ENCODE peak calls at places on chromosomes 12 and 14, in nine cellular contexts. Y, F, H, N, E, U, W, P and Z are unnamed samples.

GRCh38 chr12:55929306-55929791 is 1.6 kb upstream of the DGKA start:
- DNase-seq in Y (no peak), F (peak; percentile 76), H (no peak), N (no peak), E (no peak), U (peak; percentile 86), W (no peak), P (no peak), Z (no peak)

GRCh38 chr12:52539024-52539820 is 13.7 kb downstream of the KRT71 start:
- DNase-seq in Y (no peak), F (no peak), H (peak; percentile 44), N (peak; percentile 68), E (peak; percentile 55), U (no peak), W (no peak), P (no peak), Z (no peak)

GRCh38 chr12:66823857-66824570 is 145.1 kb upstream of the GRIP1 start:
- DNase-seq in Y (no peak), F (no peak), H (peak; percentile 22), N (peak; percentile 51), E (no peak), U (no peak), W (no peak), P (no peak), Z (no peak)

GRCh38 chr12:78189656-78190055 is 359.0 kb downstream of the NAV3 start:
- DNase-seq in Y (no peak), F (no peak), H (no peak), N (no peak), E (no peak), U (no peak), W (no peak), P (no peak), Z (no peak)

GRCh38 chr12:125633686-125634085 is 568.5 kb downstream of the AACS start:
- DNase-seq in Y (peak; percentile 49), F (no peak), H (no peak), N (no peak), E (no peak), U (no peak), W (no peak), P (no peak), Z (no peak)

GRCh38 chr14:52834440-52834842 is 43.0 kb upstream of the GNPNAT1 start:
- DNase-seq in Y (no peak), F (no peak), H (peak; percentile 82), N (peak; percentile 68), E (no peak), U (no peak), W (no peak), P (no peak), Z (no peak)

GRCh38 chr12:69523433-69524330 is 53.5 kb downstream of the FRS2 start:
- DNase-seq in Y (no peak), F (no peak), H (no peak), N (no peak), E (no peak), U (no peak), W (peak; percentile 54), P (peak; percentile 37), Z (peak; percentile 47)

GRCh38 chr14:48936352-48936751 is 649.8 kb downstream of the RPS29 start:
- DNase-seq in Y (no peak), F (no peak), H (peak; percentile 65), N (no peak), E (no peak), U (no peak), W (no peak), P (no peak), Z (no peak)

GRCh38 chr12:107317751-107318553 is 224.6 kb upstream of the CRY1 start:
- DNase-seq in Y (peak; percentile 89), F (peak; percentile 81), H (peak; percentile 92), N (peak; percentile 91), E (peak; percentile 82), U (peak; percentile 93), W (peak; percentile 90), P (peak; percentile 84), Z (peak; percentile 77)

GRCh38 chr14:101482066-101482465 is 79.2 kb upstream of the DIO3 start:
- DNase-seq in Y (no peak), F (no peak), H (no peak), N (no peak), E (no peak), U (peak; percentile 23), W (no peak), P (no peak), Z (no peak)

GRCh38 chr14:58639842-58640484 is 2.2 kb downstream of the DACT1 start:
- DNase-seq in Y (no peak), F (no peak), H (peak; percentile 84), N (peak; percentile 65), E (no peak), U (no peak), W (peak; percentile 47), P (no peak), Z (no peak)

DNA sequence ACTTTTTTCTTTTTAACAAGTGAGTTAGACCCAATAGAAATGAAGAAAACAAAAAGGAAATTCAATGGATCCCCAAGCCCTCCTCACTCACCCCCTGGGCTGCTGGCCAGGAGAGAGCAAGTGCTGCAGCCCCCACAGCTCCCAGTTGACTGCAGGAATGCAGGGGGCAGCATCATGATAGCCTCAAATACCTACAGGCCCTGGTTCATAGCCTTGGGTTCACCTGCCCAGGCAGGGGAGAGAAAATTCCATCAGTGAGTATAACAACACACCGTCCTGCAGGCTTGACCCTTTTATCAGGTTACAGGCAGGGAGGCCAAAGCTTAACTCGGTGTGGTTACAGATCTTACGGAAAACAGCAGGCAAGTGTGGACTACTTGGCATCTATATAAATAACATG is 76.3 kb downstream of the PHLDA1 start:
- DNase-seq in Y (no peak), F (no peak), H (no peak), N (no peak), E (no peak), U (no peak), W (no peak), P (no peak), Z (no peak)
- H3K4me1 ChIP-seq in Y (peaks cover 25% of the 10 kb centered on the region), F (peaks cover 17% of the 10 kb centered on the region), H (peaks cover 32% of the 10 kb centered on the region), N (peaks cover 71% of the 10 kb centered on the region), E (peaks cover 2% of the 10 kb centered on the region), U (peaks cover 6% of the 10 kb centered on the region), W (peaks cover 41% of the 10 kb centered on the region), P (peaks cover 52% of the 10 kb centered on the region), Z (no peaks in the 10 kb centered on the region)

GRCh38 chr12:26121841-26122680 is 2.8 kb downstream of the BHLHE41 start:
- DNase-seq in Y (peak; percentile 67), F (no peak), H (no peak), N (no peak), E (peak; percentile 80), U (peak; percentile 78), W (peak; percentile 54), P (peak; percentile 40), Z (peak; percentile 66)

GRCh38 chr12:26121323-26121740 is 3.5 kb downstream of the BHLHE41 start:
- DNase-seq in Y (no peak), F (no peak), H (no peak), N (no peak), E (no peak), U (no peak), W (no peak), P (no peak), Z (no peak)

GRCh38 chr12:26119391-26119981 is 5.4 kb downstream of the BHLHE41 start:
- DNase-seq in Y (no peak), F (no peak), H (peak; percentile 61), N (peak; percentile 79), E (no peak), U (no peak), W (no peak), P (no peak), Z (no peak)

GRCh38 chr12:26122681-26123481 is 2.0 kb downstream of the BHLHE41 start:
- DNase-seq in Y (peak; percentile 59), F (no peak), H (peak; percentile 82), N (peak; percentile 70), E (peak; percentile 89), U (peak; percentile 88), W (peak; percentile 69), P (peak; percentile 63), Z (peak; percentile 75)

GRCh38 chr12:26120561-26121274 is 4.1 kb downstream of the BHLHE41 start:
- DNase-seq in Y (no peak), F (no peak), H (peak; percentile 47), N (no peak), E (no peak), U (no peak), W (no peak), P (no peak), Z (no peak)
- H3K4me3 ChIP-seq in Y (no peak overlapping the region), F (no peak overlapping the region), H (no peak overlapping the region), N (no peak overlapping the region), E (no peak overlapping the region), U (no peak overlapping the region), W (no peak overlapping the region), P (peak overlapping the region; percentile 70), Z (peak overlapping the region; percentile 77)

GRCh38 chr12:104680506-104680905 is 223.8 kb downstream of the CHST11 start:
- DNase-seq in Y (no peak), F (no peak), H (no peak), N (no peak), E (no peak), U (no peak), W (no peak), P (no peak), Z (no peak)

GRCh38 chr12:104683831-104684503 is 227.2 kb downstream of the CHST11 start:
- DNase-seq in Y (no peak), F (no peak), H (no peak), N (no peak), E (no peak), U (no peak), W (no peak), P (no peak), Z (no peak)

GRCh38 chr12:104680070-104680469 is 223.3 kb downstream of the CHST11 start:
- DNase-seq in Y (no peak), F (no peak), H (no peak), N (peak; percentile 50), E (no peak), U (no peak), W (no peak), P (no peak), Z (no peak)

GRCh38 chr12:104682790-104683279 is 226.1 kb downstream of the CHST11 start:
- DNase-seq in Y (no peak), F (peak; percentile 57), H (no peak), N (no peak), E (no peak), U (no peak), W (no peak), P (no peak), Z (no peak)

DNA sequence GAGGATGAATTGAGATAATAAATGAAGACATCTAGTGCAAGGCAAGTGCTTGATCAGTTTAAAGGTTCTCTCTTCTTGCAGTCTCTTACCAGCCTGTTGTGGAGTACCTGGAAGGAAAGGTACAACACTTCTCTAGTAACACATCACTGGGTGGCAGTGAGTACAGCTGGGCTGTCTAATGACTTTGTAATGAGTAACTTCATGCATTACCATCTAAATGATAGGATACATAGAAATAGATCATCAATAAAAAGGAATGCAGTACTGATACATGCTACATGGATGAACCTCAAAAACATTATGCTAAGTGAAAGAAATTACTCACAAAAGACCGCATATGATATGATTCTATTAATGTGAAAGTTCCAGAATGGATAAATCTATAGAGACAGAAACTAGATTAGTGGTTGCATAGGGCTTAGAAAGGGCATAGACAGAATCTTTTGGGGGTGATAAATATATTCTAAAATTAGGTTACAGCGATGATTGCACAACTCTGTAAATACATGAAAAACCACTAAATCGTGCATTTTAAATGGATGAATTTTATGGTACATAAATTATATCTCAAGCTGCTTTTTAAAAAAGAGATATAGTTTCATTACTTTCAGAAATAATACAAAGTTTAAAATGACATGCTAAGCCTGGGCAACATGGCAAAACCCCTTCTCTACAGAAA is 224.4 kb downstream of the CHST11 start:
- DNase-seq in Y (no peak), F (no peak), H (no peak), N (no peak), E (no peak), U (no peak), W (no peak), P (no peak), Z (no peak)
- H3K27ac ChIP-seq in Y (no peak overlapping the region), F (no peak overlapping the region), H (no peak overlapping the region), N (no peak overlapping the region), E (no peak overlapping the region), U (no peak overlapping the region), W (no peak overlapping the region), P (no peak overlapping the region), Z (no peak overlapping the region)

GRCh38 chr12:3308063-3308462 is 182.9 kb upstream of the PRMT8 start:
- DNase-seq in Y (no peak), F (no peak), H (no peak), N (no peak), E (no peak), U (no peak), W (no peak), P (no peak), Z (no peak)
- H3K4me1 ChIP-seq in Y (no peaks in the 10 kb centered on the region), F (no peaks in the 10 kb centered on the region), H (peaks cover 25% of the 10 kb centered on the region), N (peaks cover 3% of the 10 kb centered on the region), E (no peaks in the 10 kb centered on the region), U (no peaks in the 10 kb centered on the region), W (peaks cover 9% of the 10 kb centered on the region), P (peaks cover 11% of the 10 kb centered on the region), Z (no peaks in the 10 kb centered on the region)